ENCODE peak calls at places on chromosomes 2 and 18, in four cellular contexts. C is H1, E is IMR-90, V is H9. Z is an unnamed sample.

GRCh38 chr2:26706616-26707473 is 14.3 kb downstream of the KCNK3 start:
- DNase-seq in C (no peak), E (no peak), V (no peak), Z (peak)

GRCh38 chr2:18506883-18507519 is 53.5 kb downstream of the RDH14 start:
- DNase-seq in C (no peak), E (no peak), V (no peak), Z (no peak)

GRCh38 chr2:40192864-40193669 is 258.8 kb downstream of the SLC8A1 start:
- DNase-seq in C (no peak), E (peak), V (no peak), Z (no peak)

GRCh38 chr2:132374551-132374950 is 42.1 kb upstream of the GPR39 start:
- DNase-seq in C (no peak), E (peak), V (no peak), Z (no peak)

GRCh38 chr2:218008060-218009040 is 5.6 kb upstream of the TNS1 start:
- DNase-seq in C (no peak), E (peak), V (no peak), Z (no peak)

GRCh38 chr18:46622451-46622850 is 34.6 kb downstream of the LOXHD1 start:
- DNase-seq in C (peak), E (no peak), V (no peak), Z (no peak)

GRCh38 chr2:200352631-200353030 is 46.1 kb downstream of the SPATS2L start:
- DNase-seq in C (no peak), E (peak), V (no peak), Z (peak)

GRCh38 chr2:15986644-15987043 is 46.3 kb downstream of the MYCN start:
- DNase-seq in C (no peak), E (no peak), V (no peak), Z (no peak)

GRCh38 chr2:1588994-1589611 is 155.2 kb downstream of the PXDN start:
- DNase-seq in C (no peak), E (peak), V (peak), Z (peak)

GRCh38 chr2:159613515-159614336 is 2.6 kb downstream of the BAZ2B start:
- DNase-seq in C (no peak), E (peak), V (no peak), Z (no peak)

GRCh38 chr2:154158101-154158500 is 286.4 kb downstream of the GALNT13 start:
- DNase-seq in C (no peak), E (no peak), V (no peak), Z (no peak)

GRCh38 chr2:100018312-100018711 is 124.1 kb downstream of the AFF3 start:
- DNase-seq in C (no peak), E (no peak), V (no peak), Z (no peak)

GRCh38 chr2:109176928-109177327 is 47.9 kb downstream of the SH3RF3 start:
- DNase-seq in C (no peak), E (no peak), V (no peak), Z (peak)

GRCh38 chr18:59022167-59022945 is 117.3 kb upstream of the SEC11C start:
- DNase-seq in C (no peak), E (no peak), V (no peak), Z (no peak)

GRCh38 chr18:6486313-6486712 is 71.6 kb upstream of the L3MBTL4 start:
- DNase-seq in C (no peak), E (no peak), V (no peak), Z (no peak)

GRCh38 chr18:53408271-53408670 is 816.2 kb downstream of the MBD2 start:
- DNase-seq in C (no peak), E (no peak), V (no peak), Z (no peak)

GRCh38 chr2:159202568-159203071 is 83.9 kb downstream of the WDSUB1 start:
- DNase-seq in C (no peak), E (peak), V (no peak), Z (peak)

GRCh38 chr2:151205601-151206000 is 56.1 kb downstream of the RBM43 start:
- DNase-seq in C (no peak), E (no peak), V (no peak), Z (no peak)

GRCh38 chr2:46171441-46171953 is 125.7 kb upstream of the EPAS1 start:
- DNase-seq in C (no peak), E (peak), V (no peak), Z (peak)

GRCh38 chr18:35143615-35144596 is 96.9 kb upstream of the ZNF397 start:
- DNase-seq in C (peak), E (peak), V (peak), Z (peak)

GRCh38 chr2:28662044-28662443 is 89.6 kb upstream of the PPP1CB start:
- DNase-seq in C (no peak), E (no peak), V (no peak), Z (no peak)

GRCh38 chr2:197502201-197502600 is 2.0 kb downstream of the HSPE1 start:
- DNase-seq in C (no peak), E (no peak), V (no peak), Z (no peak)

GRCh38 chr2:223896751-223897320 is 48.3 kb downstream of the WDFY1 start:
- DNase-seq in C (no peak), E (peak), V (no peak), Z (no peak)

GRCh38 chr18:58315041-58315440 is 271.0 kb downstream of the NEDD4L start:
- DNase-seq in C (no peak), E (peak), V (no peak), Z (no peak)

GRCh38 chr18:10340821-10341220 is 113.6 kb upstream of the APCDD1 start:
- DNase-seq in C (no peak), E (no peak), V (no peak), Z (no peak)

GRCh38 chr18:10332452-10332851 is 122.0 kb upstream of the APCDD1 start:
- DNase-seq in C (no peak), E (no peak), V (no peak), Z (no peak)

DNA sequence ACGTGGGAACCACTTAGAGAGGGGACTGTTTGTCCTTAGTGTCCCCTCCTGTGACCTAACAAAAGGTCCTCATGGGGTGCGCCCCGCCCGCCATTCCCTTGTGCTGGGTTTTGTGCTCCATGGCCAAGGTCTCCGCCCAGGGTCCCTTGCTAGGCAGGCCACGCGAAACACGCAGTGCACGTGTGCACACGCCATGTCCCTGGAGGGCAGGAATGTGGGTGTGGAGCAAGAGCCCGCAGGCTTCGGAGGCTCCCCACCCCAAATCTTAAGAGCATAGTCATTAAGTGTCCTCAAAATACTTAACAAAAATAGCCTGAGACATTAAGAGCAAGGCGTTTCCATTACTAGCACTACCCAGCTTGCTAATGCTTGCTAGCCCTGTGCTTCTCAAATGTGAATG is 117.7 kb upstream of the APCDD1 start:
- DNase-seq in C (no peak), E (no peak), V (no peak), Z (no peak)
- H4K8ac ChIP-seq in C (no peak), E (no peak), V (no peak), Z (no peak)

GRCh38 chr18:79608069-79608468 is 71.5 kb upstream of the CTDP1 start:
- DNase-seq in C (no peak), E (no peak), V (no peak), Z (no peak)

GRCh38 chr18:79606621-79607331 is 72.8 kb upstream of the CTDP1 start:
- DNase-seq in C (no peak), E (no peak), V (no peak), Z (no peak)

GRCh38 chr18:79609021-79609461 is 70.6 kb upstream of the CTDP1 start:
- DNase-seq in C (peak), E (no peak), V (no peak), Z (no peak)

GRCh38 chr18:79608535-79608934 is 71.1 kb upstream of the CTDP1 start:
- DNase-seq in C (no peak), E (no peak), V (no peak), Z (no peak)

DNA sequence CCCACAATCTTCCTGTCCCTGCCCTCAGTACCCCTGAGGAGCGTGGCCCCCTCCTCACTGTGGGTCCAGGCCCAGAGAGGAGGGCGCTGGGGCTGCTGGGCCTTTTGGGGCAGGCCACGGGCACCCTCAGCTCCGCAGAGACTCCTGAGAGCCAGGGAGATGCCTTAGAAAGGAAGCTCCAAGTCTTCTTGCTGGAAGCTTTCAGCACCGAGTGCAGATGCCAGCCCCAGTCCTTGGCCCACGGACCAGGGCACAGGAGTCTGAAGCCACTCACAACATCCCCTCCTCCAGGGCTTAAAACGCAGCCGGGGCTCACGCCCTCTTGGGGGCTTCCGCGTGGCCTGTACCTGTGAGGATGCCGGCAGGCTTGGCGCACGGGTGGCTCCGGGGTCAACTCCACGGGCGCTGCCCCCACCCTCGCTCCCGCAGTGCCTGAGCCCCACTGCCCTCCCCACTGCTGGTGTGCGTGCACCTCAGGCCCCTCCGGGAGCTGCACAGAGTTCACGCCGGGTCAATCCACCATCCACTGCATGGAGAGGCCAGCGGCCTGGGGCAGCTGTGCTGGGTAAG is 72.2 kb upstream of the CTDP1 start:
- DNase-seq in C (no peak), E (no peak), V (no peak), Z (no peak)
- H3K56ac ChIP-seq in C (no peak), E (no peak), V (no peak), Z (no peak)

GRCh38 chr2:113058411-113058994 is 495 bp upstream of the IL36RN start:
- DNase-seq in C (no peak), E (no peak), V (no peak), Z (no peak)
- H4K8ac ChIP-seq in C (no peak), E (no peak), V (no peak), Z (no peak)

DNA sequence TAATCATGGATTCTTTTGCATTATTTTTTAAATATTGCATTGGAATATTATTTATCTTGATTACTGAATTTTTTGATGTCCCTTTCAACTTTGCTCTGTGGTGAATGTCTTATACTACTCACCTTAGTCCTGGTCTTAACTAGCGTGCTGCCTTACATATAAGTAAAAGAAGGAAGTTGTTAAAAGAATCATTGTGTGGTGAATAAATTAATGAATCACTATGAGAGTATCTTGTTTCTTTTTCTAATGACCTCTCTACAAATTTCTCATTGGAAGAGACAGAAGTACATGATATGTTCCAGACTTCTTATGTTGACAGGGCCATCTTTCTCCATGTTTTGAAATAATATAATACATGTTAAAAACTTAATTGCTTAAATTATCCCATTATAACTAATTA is 432.6 kb upstream of the MMADHC start:
- DNase-seq in C (no peak), E (no peak), V (no peak), Z (no peak)
- H3K56ac ChIP-seq in C (no peak), E (no peak), V (no peak), Z (no peak)

GRCh38 chr2:86072271-86072858 is 33.3 kb downstream of the POLR1A start:
- DNase-seq in C (no peak), E (no peak), V (no peak), Z (no peak)
- H4K8ac ChIP-seq in C (no peak), E (no peak), V (no peak), Z (no peak)

Z was measured in mesendoderm.